ENCODE peak calls at places on chromosomes 11 and 22, in six cellular contexts. One of them, this sample, is unnamed.

GRCh38 chr11:100753144-100753543 is 66.1 kb downstream of the ARHGAP42 start:
- DNase-seq in NCI-H1694: no peak
- DNase-seq in stromal cell of bone marrow: no peak
- DNase-seq in tibial nerve: no peak
- DNase-seq in right lobe of liver: no peak
- DNase-seq in stimulated activated CD8-positive, alpha-beta memory T cell treated with anti-CD3 and anti-CD28 coated beads, Interleukin-2, amount 100 ng/mL, for 48 hours: no peak
- DNase-seq in this sample: no peak

GRCh38 chr22:44678980-44679647 is 22.9 kb upstream of the PRR5 start:
- DNase-seq in NCI-H1694: no peak
- DNase-seq in stromal cell of bone marrow: no peak
- DNase-seq in tibial nerve: no peak
- DNase-seq in right lobe of liver: no peak
- DNase-seq in stimulated activated CD8-positive, alpha-beta memory T cell treated with anti-CD3 and anti-CD28 coated beads, Interleukin-2, amount 100 ng/mL, for 48 hours: no peak
- DNase-seq in this sample: no peak

GRCh38 chr11:66914505-66914904 is 43.7 kb downstream of the PC start:
- DNase-seq in NCI-H1694: no peak
- DNase-seq in stromal cell of bone marrow: no peak
- DNase-seq in tibial nerve: no peak
- DNase-seq in right lobe of liver: no peak
- DNase-seq in stimulated activated CD8-positive, alpha-beta memory T cell treated with anti-CD3 and anti-CD28 coated beads, Interleukin-2, amount 100 ng/mL, for 48 hours: no peak
- DNase-seq in this sample: no peak

GRCh38 chr11:110984147-110984546 is 261.4 kb upstream of the POU2AF2 start:
- DNase-seq in NCI-H1694: no peak
- DNase-seq in stromal cell of bone marrow: no peak
- DNase-seq in tibial nerve: no peak
- DNase-seq in right lobe of liver: no peak
- DNase-seq in stimulated activated CD8-positive, alpha-beta memory T cell treated with anti-CD3 and anti-CD28 coated beads, Interleukin-2, amount 100 ng/mL, for 48 hours: no peak
- DNase-seq in this sample: no peak

GRCh38 chr22:30694638-30695350 is at the start of gene OSBP2:
- DNase-seq in NCI-H1694: no peak
- DNase-seq in stromal cell of bone marrow: no peak
- DNase-seq in tibial nerve: no peak
- DNase-seq in right lobe of liver: peak
- DNase-seq in stimulated activated CD8-positive, alpha-beta memory T cell treated with anti-CD3 and anti-CD28 coated beads, Interleukin-2, amount 100 ng/mL, for 48 hours: peak
- DNase-seq in this sample: peak

GRCh38 chr22:42962295-42963230 is 52.4 kb downstream of the PACSIN2 start:
- DNase-seq in NCI-H1694: no peak
- DNase-seq in stromal cell of bone marrow: no peak
- DNase-seq in tibial nerve: no peak
- DNase-seq in right lobe of liver: no peak
- DNase-seq in stimulated activated CD8-positive, alpha-beta memory T cell treated with anti-CD3 and anti-CD28 coated beads, Interleukin-2, amount 100 ng/mL, for 48 hours: no peak
- DNase-seq in this sample: no peak

GRCh38 chr22:43862074-43862881 is at the start of gene SULT4A1:
- DNase-seq in NCI-H1694: peak
- DNase-seq in stromal cell of bone marrow: no peak
- DNase-seq in tibial nerve: no peak
- DNase-seq in right lobe of liver: no peak
- DNase-seq in stimulated activated CD8-positive, alpha-beta memory T cell treated with anti-CD3 and anti-CD28 coated beads, Interleukin-2, amount 100 ng/mL, for 48 hours: no peak
- DNase-seq in this sample: no peak

GRCh38 chr11:130865091-130865771 is 51.0 kb downstream of the SNX19 start:
- DNase-seq in NCI-H1694: no peak
- DNase-seq in stromal cell of bone marrow: no peak
- DNase-seq in tibial nerve: no peak
- DNase-seq in right lobe of liver: peak
- DNase-seq in stimulated activated CD8-positive, alpha-beta memory T cell treated with anti-CD3 and anti-CD28 coated beads, Interleukin-2, amount 100 ng/mL, for 48 hours: no peak
- DNase-seq in this sample: no peak

GRCh38 chr22:40216041-40216756 is 38.5 kb downstream of the TNRC6B start:
- DNase-seq in NCI-H1694: no peak
- DNase-seq in stromal cell of bone marrow: no peak
- DNase-seq in tibial nerve: no peak
- DNase-seq in right lobe of liver: no peak
- DNase-seq in stimulated activated CD8-positive, alpha-beta memory T cell treated with anti-CD3 and anti-CD28 coated beads, Interleukin-2, amount 100 ng/mL, for 48 hours: no peak
- DNase-seq in this sample: no peak

GRCh38 chr11:122202161-122202950 is 86.3 kb upstream of the BLID start:
- DNase-seq in NCI-H1694: no peak
- DNase-seq in stromal cell of bone marrow: peak
- DNase-seq in tibial nerve: peak
- DNase-seq in right lobe of liver: peak
- DNase-seq in stimulated activated CD8-positive, alpha-beta memory T cell treated with anti-CD3 and anti-CD28 coated beads, Interleukin-2, amount 100 ng/mL, for 48 hours: no peak
- DNase-seq in this sample: no peak

GRCh38 chr11:130070109-130070828 is 575 bp downstream of the APLP2 start:
- DNase-seq in NCI-H1694: no peak
- DNase-seq in stromal cell of bone marrow: no peak
- DNase-seq in tibial nerve: no peak
- DNase-seq in right lobe of liver: peak
- DNase-seq in stimulated activated CD8-positive, alpha-beta memory T cell treated with anti-CD3 and anti-CD28 coated beads, Interleukin-2, amount 100 ng/mL, for 48 hours: peak
- DNase-seq in this sample: peak

This sample was measured in RPMI8226.